ENCODE peak calls at places on chromosomes 11 and 22, in six cellular contexts. L is mammary epithelial cell, Q is colonic mucosa, W is esophagus squamous epithelium, N is PC-9, H is ascending aorta. R is an unnamed sample.

GRCh38 chr22:44995715-44996114 is 14.1 kb downstream of the PHF21B start:
- DNase-seq in L (no peak), Q (no peak), W (no peak), N (no peak), H (no peak), R (no peak)

GRCh38 chr11:12272821-12273617 is 104.4 kb upstream of the PARVA start:
- DNase-seq in L (no peak), Q (no peak), W (no peak), N (no peak), H (peak), R (no peak)

GRCh38 chr22:47547881-47548630 is 785.6 kb downstream of the TBC1D22A start:
- DNase-seq in L (no peak), Q (no peak), W (no peak), N (no peak), H (peak), R (no peak)

GRCh38 chr11:44014968-44015623 is 32.7 kb upstream of the ACCSL start:
- DNase-seq in L (no peak), Q (no peak), W (no peak), N (no peak), H (peak), R (no peak)

GRCh38 chr22:46546466-46547178 is 9.2 kb upstream of the CELSR1 start:
- DNase-seq in L (peak), Q (no peak), W (no peak), N (peak), H (no peak), R (no peak)

GRCh38 chr22:48800036-48800885 is 1027.4 kb downstream of the BRD1 start:
- DNase-seq in L (no peak), Q (no peak), W (no peak), N (no peak), H (no peak), R (no peak)

GRCh38 chr22:35509451-35509850 is 31.2 kb upstream of the RASD2 start:
- DNase-seq in L (no peak), Q (no peak), W (no peak), N (no peak), H (no peak), R (no peak)

GRCh38 chr11:71946144-71946571 is 17.3 kb downstream of the RNF121 start:
- DNase-seq in L (peak), Q (no peak), W (no peak), N (no peak), H (no peak), R (no peak)

GRCh38 chr11:39374963-39375698 is 2084.3 kb downstream of the LRRC4C start:
- DNase-seq in L (peak), Q (no peak), W (no peak), N (no peak), H (no peak), R (no peak)

GRCh38 chr11:14449302-14449714 is 50.3 kb downstream of the COPB1 start:
- DNase-seq in L (no peak), Q (no peak), W (no peak), N (no peak), H (no peak), R (no peak)

GRCh38 chr11:102389253-102389652 is 42.2 kb downstream of the BIRC2 start:
- DNase-seq in L (peak), Q (no peak), W (no peak), N (no peak), H (no peak), R (no peak)

GRCh38 chr11:65393513-65394079 is 7.2 kb downstream of the FRMD8 start:
- DNase-seq in L (no peak), Q (no peak), W (no peak), N (no peak), H (no peak), R (no peak)

GRCh38 chr11:104565581-104565956 is 332.7 kb downstream of the CASP12 start:
- DNase-seq in L (no peak), Q (no peak), W (no peak), N (no peak), H (no peak), R (no peak)

GRCh38 chr11:17612221-17613188 is 65.4 kb downstream of the OTOG start:
- DNase-seq in L (no peak), Q (peak), W (no peak), N (no peak), H (no peak), R (no peak)

GRCh38 chr11:35662061-35662648 is 420 bp upstream of the TRIM44 start:
- DNase-seq in L (no peak), Q (no peak), W (no peak), N (peak), H (no peak), R (no peak)

GRCh38 chr11:42631223-42631843 is 680.5 kb upstream of the API5 start:
- DNase-seq in L (peak), Q (no peak), W (no peak), N (no peak), H (no peak), R (peak)

GRCh38 chr11:21933095-21933494 is 259.8 kb upstream of the ANO5 start:
- DNase-seq in L (no peak), Q (no peak), W (no peak), N (no peak), H (no peak), R (no peak)

GRCh38 chr11:56799691-56800090 is 51.2 kb upstream of the OR9G4 start:
- DNase-seq in L (no peak), Q (no peak), W (no peak), N (no peak), H (no peak), R (no peak)

GRCh38 chr11:47750725-47751124 is 16.4 kb downstream of the FNBP4 start:
- DNase-seq in L (no peak), Q (no peak), W (no peak), N (no peak), H (no peak), R (no peak)

DNA sequence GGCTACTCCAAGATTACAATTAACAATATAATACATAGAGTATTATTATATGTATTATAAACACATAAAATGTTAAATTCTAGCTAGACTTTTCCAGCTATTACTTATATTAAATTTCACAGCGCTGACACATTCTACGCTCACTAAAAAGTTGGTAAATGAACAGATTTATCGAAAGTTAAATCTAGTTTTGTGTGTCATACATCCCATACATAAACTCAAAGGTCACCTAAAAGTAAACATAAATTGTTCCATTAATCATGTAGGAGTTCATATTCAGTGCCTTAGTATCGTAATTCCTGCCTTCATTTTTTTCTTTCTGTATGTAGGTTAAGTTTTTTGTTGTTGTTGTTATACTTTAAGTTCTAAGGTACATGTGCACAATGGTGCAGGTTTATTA is 10.9 kb downstream of the FNBP4 start:
- DNase-seq in L (no peak), Q (no peak), W (no peak), N (no peak), H (no peak), R (no peak)
- H3K27ac ChIP-seq in L (no peak), Q (no peak), W (no peak), N (no peak), H (no peak), R (no peak)

GRCh38 chr11:130861283-130861682 is 55.0 kb downstream of the SNX19 start:
- DNase-seq in L (no peak), Q (no peak), W (no peak), N (no peak), H (no peak), R (no peak)
- H3K4me3 ChIP-seq in L (no peak), Q (no peak), W (no peak), N (no peak), H (no peak), R (no peak)

GRCh38 chr11:843086-843704 is 543 bp downstream of the TSPAN4 start:
- DNase-seq in L (no peak), Q (no peak), W (no peak), N (no peak), H (no peak), R (no peak)
- TF ChIP-seq CTCF in L (no peak), Q (no peak), W (no peak), N (no peak), H (no peak), R (no peak)

DNA sequence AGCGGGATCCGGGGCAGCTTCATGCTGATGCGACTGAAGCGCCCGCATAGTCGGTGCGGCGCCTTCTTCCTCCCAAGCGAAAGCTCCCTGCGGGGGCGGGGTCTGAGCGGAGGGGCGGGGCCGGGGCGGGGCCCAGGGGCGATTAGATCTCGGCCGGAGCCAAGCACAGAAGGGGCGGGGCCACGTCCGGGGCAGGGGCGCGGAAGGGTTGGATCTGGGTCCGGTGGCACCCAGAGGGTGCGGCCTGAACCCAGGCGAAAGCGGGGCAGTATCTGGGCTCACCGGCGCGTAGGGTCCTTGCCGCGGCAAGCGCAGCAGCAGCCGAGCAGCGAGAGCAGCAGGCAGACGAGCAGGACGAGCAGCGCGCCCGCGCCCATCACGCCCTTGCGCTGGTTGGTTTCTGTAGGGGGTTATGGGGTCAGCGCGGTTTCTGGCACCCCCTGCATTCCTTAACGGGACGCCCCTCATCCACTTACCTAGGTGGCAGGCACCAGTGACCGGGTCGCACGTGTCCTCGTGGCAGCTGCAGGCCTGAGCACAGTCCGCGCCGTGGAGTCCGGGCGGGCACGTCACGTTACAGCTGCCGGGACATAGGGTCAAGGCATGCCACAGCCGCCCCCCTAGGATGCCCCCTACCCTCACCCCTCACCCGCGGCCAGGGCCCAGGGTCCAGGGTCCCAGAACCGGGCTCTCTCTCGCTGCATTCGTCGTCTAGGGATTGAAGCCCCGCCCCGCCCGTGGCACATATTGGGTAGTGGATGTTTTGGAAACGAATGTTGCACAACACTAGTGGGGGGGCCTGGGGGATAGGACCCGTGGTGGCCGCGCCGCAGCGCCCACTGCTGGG is 8.1 kb downstream of the SCARF2 start:
- DNase-seq in L (no peak), Q (peak), W (no peak), N (peak), H (no peak), R (no peak)
- H3K27ac ChIP-seq in L (no peak), Q (no peak), W (no peak), N (no peak), H (no peak), R (no peak)

R was measured in WERI-Rb-1.